ENCODE peak calls at places on chromosome 22, in six cellular contexts. I is SK-N-SH, Z is HCT116, Y is IMR-90, V is mesenchymal stem cell, X is fibroblast of lung. D is an unnamed sample.

GRCh38 chr22:49524362-49524761 is 303.3 kb downstream of the BRD1 start:
- DNase-seq in X (no peak), Y (no peak), Z (no peak), V (no peak), I (no peak), D (no peak)

GRCh38 chr22:49487950-49488349 is 339.7 kb downstream of the BRD1 start:
- DNase-seq in I (no peak), Y (no peak), V (no peak), Z (peak), X (no peak), D (peak)

GRCh38 chr22:24483966-24484545 is 11.1 kb upstream of the UPB1 start:
- DNase-seq in Y (peak), X (no peak), Z (no peak), I (no peak), V (no peak), D (no peak)

GRCh38 chr22:24406322-24407277 is 20.8 kb upstream of the ADORA2A start:
- DNase-seq in Z (no peak), X (no peak), I (peak), Y (no peak), V (no peak), D (peak)

GRCh38 chr22:30565341-30565740 is 9.1 kb downstream of the GAL3ST1 start:
- DNase-seq in V (no peak), I (no peak), Z (no peak), Y (peak), X (no peak), D (no peak)

GRCh38 chr22:32202539-32203180 is 2.2 kb downstream of the RFPL2 start:
- DNase-seq in I (peak), V (peak), Y (peak), X (peak), Z (peak), D (peak)

GRCh38 chr22:48845356-48845936 is 982.2 kb downstream of the BRD1 start:
- DNase-seq in V (no peak), Z (no peak), Y (no peak), X (no peak), I (no peak), D (no peak)

GRCh38 chr22:26394787-26395186 is 34.3 kb upstream of the ASPHD2 start:
- DNase-seq in Y (no peak), V (no peak), I (no peak), X (no peak), Z (no peak), D (no peak)

GRCh38 chr22:43853328-43853931 is 8.9 kb downstream of the SULT4A1 start:
- DNase-seq in Y (no peak), I (no peak), V (no peak), Z (no peak), X (no peak), D (peak)

GRCh38 chr22:45163074-45163416 is 680 bp upstream of the NUP50 start:
- DNase-seq in I (peak), Z (no peak), V (peak), Y (peak), X (peak), D (no peak)

GRCh38 chr22:24030186-24030702 is 19.1 kb downstream of the CABIN1 start:
- DNase-seq in V (no peak), I (no peak), Y (no peak), Z (no peak), X (no peak), D (peak)

GRCh38 chr22:40911772-40912171 is 39.4 kb upstream of the RBX1 start:
- DNase-seq in V (no peak), I (no peak), Z (no peak), Y (peak), X (no peak), D (no peak)

GRCh38 chr22:42863349-42863911 is 6.4 kb upstream of the ARFGAP3 start:
- DNase-seq in Y (peak), I (no peak), V (peak), Z (peak), X (peak), D (no peak)

GRCh38 chr22:32623943-32624342 is 149.3 kb downstream of the FBXO7 start:
- DNase-seq in Y (peak), Z (no peak), I (no peak), V (peak), X (peak), D (no peak)

GRCh38 chr22:45583504-45583903 is 80.8 kb downstream of the FBLN1 start:
- DNase-seq in V (no peak), Y (no peak), X (no peak), I (no peak), Z (no peak), D (no peak)

DNA sequence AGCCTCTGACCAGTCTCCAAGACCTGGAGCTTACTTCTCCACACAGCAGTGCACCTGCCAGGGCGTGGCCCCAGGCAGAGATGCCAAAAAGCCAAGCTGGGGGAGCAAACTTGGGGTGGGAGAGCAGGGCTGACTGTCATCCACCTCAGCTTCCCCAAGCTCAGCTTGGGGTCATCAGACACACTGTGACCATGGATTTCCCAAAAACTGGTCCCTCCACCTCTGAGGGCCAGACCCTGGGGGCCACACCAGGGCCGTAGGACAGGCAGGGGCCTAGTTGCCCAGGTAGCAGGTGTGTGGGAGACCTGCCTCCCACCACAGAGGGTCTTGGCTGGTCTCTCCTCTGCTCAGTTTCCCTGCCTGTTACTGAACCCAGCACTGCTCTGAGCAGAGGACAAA is 30.6 kb downstream of the ARVCF start:
- DNase-seq in V (no peak), X (no peak), Z (no peak), Y (no peak), I (no peak), D (no peak)
- H3K9ac ChIP-seq in V (peak), X (no peak), Z (peak), Y (no peak), I (peak), D (peak)

GRCh38 chr22:28402539-28402938 is 277.1 kb downstream of the TTC28 start:
- DNase-seq in Z (no peak), V (no peak), X (no peak), Y (no peak), I (no peak), D (no peak)
- H3K9ac ChIP-seq in Z (no peak), V (no peak), X (no peak), Y (no peak), I (no peak), D (no peak)

GRCh38 chr22:22035771-22036314 is 53.3 kb upstream of the TOP3B start:
- DNase-seq in V (no peak), I (no peak), X (no peak), Y (no peak), Z (no peak), D (no peak)
- H3K9ac ChIP-seq in V (no peak), I (no peak), X (no peak), Y (no peak), Z (no peak), D (no peak)

GRCh38 chr22:38327396-38327795 is 10.2 kb upstream of the CSNK1E start:
- DNase-seq in I (no peak), Y (no peak), Z (no peak), V (no peak), X (no peak), D (no peak)
- H3K9ac ChIP-seq in I (peak), Y (no peak), Z (peak), V (no peak), X (no peak), D (no peak)

DNA sequence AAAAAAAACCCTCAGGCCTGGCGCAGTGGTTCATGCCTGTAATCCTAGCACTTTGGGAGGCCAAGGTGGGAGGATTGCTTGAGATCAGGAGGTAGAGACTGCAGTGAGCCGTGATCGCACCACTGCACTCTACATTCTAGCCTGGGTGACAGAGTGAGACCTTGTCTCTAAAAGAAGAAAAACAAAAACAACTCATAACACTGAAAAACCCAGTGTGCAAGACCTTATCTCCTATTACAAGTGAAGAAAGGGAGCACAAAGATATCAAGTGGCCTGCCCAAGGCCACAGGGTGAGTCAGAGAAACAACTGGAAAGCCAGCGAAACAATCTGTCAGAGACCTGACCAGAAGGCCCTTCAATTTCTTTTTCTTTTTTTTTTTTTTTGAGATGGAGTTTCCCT is 2.5 kb downstream of the TXN2 start:
- DNase-seq in I (no peak), Y (no peak), X (no peak), V (no peak), Z (no peak), D (no peak)
- H3K9ac ChIP-seq in I (no peak), Y (no peak), X (no peak), V (no peak), Z (no peak), D (no peak)